ENCODE peak calls at places on chromosomes 2 and 18, in five cellular contexts. One of them, this sample, is unnamed.

GRCh38 chr2:67032091-67032490 is 365.0 kb upstream of the ETAA1 start:
- DNase-seq in choroid plexus epithelial cell: peak
- DNase-seq in transverse colon: no peak
- DNase-seq in K562: no peak
- DNase-seq in NB4: no peak
- DNase-seq in this sample: no peak

GRCh38 chr2:42974697-42975357 is 182.4 kb upstream of the HAAO start:
- DNase-seq in choroid plexus epithelial cell: peak
- DNase-seq in transverse colon: peak
- DNase-seq in NB4: peak
- DNase-seq in K562: peak
- DNase-seq in this sample: peak

GRCh38 chr2:166067204-166067603 is 60.6 kb downstream of the SCN1A start:
- DNase-seq in NB4: no peak
- DNase-seq in choroid plexus epithelial cell: no peak
- DNase-seq in transverse colon: no peak
- DNase-seq in K562: no peak
- DNase-seq in this sample: no peak

GRCh38 chr18:13550446-13551304 is 175.7 kb downstream of the FAM210A start:
- DNase-seq in transverse colon: no peak
- DNase-seq in K562: no peak
- DNase-seq in NB4: no peak
- DNase-seq in choroid plexus epithelial cell: no peak
- DNase-seq in this sample: no peak

GRCh38 chr2:8154270-8154669 is 527.6 kb upstream of the ID2 start:
- DNase-seq in choroid plexus epithelial cell: no peak
- DNase-seq in NB4: peak
- DNase-seq in transverse colon: no peak
- DNase-seq in K562: no peak
- DNase-seq in this sample: no peak

GRCh38 chr18:14947482-14948162 is 199.7 kb downstream of the ANKRD30B start:
- DNase-seq in NB4: no peak
- DNase-seq in choroid plexus epithelial cell: no peak
- DNase-seq in transverse colon: no peak
- DNase-seq in K562: no peak
- DNase-seq in this sample: no peak

GRCh38 chr2:140528982-140529381 is 1601.8 kb downstream of the LRP1B start:
- DNase-seq in NB4: no peak
- DNase-seq in choroid plexus epithelial cell: peak
- DNase-seq in transverse colon: no peak
- DNase-seq in K562: no peak
- DNase-seq in this sample: no peak

GRCh38 chr2:171762879-171763573 is 75.8 kb downstream of the DYNC1I2 start:
- DNase-seq in NB4: peak
- DNase-seq in transverse colon: no peak
- DNase-seq in K562: no peak
- DNase-seq in choroid plexus epithelial cell: peak
- DNase-seq in this sample: no peak

GRCh38 chr18:80119111-80119510 is 10.0 kb downstream of the ADNP2 start:
- DNase-seq in NB4: no peak
- DNase-seq in transverse colon: no peak
- DNase-seq in choroid plexus epithelial cell: no peak
- DNase-seq in K562: no peak
- DNase-seq in this sample: no peak

GRCh38 chr2:176637134-176637496 is 367.9 kb downstream of the MTX2 start:
- DNase-seq in K562: no peak
- DNase-seq in NB4: no peak
- DNase-seq in choroid plexus epithelial cell: no peak
- DNase-seq in transverse colon: no peak
- DNase-seq in this sample: peak

GRCh38 chr2:124874226-124874625 is 849.1 kb downstream of the CNTNAP5 start:
- DNase-seq in transverse colon: no peak
- DNase-seq in NB4: no peak
- DNase-seq in choroid plexus epithelial cell: no peak
- DNase-seq in K562: no peak
- DNase-seq in this sample: no peak

GRCh38 chr2:16317211-16317830 is 348.3 kb downstream of the CYRIA start:
- DNase-seq in transverse colon: no peak
- DNase-seq in K562: no peak
- DNase-seq in choroid plexus epithelial cell: no peak
- DNase-seq in NB4: no peak
- DNase-seq in this sample: no peak

GRCh38 chr2:97982621-97983020 is 13.1 kb downstream of the TMEM131 start:
- DNase-seq in transverse colon: no peak
- DNase-seq in K562: no peak
- DNase-seq in choroid plexus epithelial cell: no peak
- DNase-seq in NB4: no peak
- DNase-seq in this sample: no peak

GRCh38 chr2:230657906-230658305 is 54.7 kb upstream of the CAB39 start:
- DNase-seq in transverse colon: no peak
- DNase-seq in choroid plexus epithelial cell: no peak
- DNase-seq in K562: no peak
- DNase-seq in NB4: no peak
- DNase-seq in this sample: no peak

GRCh38 chr2:3290655-3291054 is 87.0 kb downstream of the EIPR1 start:
- DNase-seq in K562: no peak
- DNase-seq in transverse colon: no peak
- DNase-seq in choroid plexus epithelial cell: no peak
- DNase-seq in NB4: no peak
- DNase-seq in this sample: no peak

GRCh38 chr2:71892896-71893295 is 254.8 kb downstream of the CYP26B1 start:
- DNase-seq in choroid plexus epithelial cell: no peak
- DNase-seq in NB4: no peak
- DNase-seq in K562: no peak
- DNase-seq in transverse colon: no peak
- DNase-seq in this sample: no peak

GRCh38 chr18:29892960-29893558 is 1149.5 kb downstream of the DSC3 start:
- DNase-seq in K562: peak
- DNase-seq in NB4: peak
- DNase-seq in transverse colon: no peak
- DNase-seq in choroid plexus epithelial cell: peak
- DNase-seq in this sample: peak

GRCh38 chr2:15965564-15966019 is 25.2 kb downstream of the MYCN start:
- DNase-seq in K562: no peak
- DNase-seq in transverse colon: no peak
- DNase-seq in NB4: no peak
- DNase-seq in choroid plexus epithelial cell: no peak
- DNase-seq in this sample: no peak

GRCh38 chr2:68900496-68901198 is 29.4 kb upstream of the BMP10 start:
- DNase-seq in choroid plexus epithelial cell: peak
- DNase-seq in NB4: peak
- DNase-seq in transverse colon: no peak
- DNase-seq in K562: no peak
- DNase-seq in this sample: peak

GRCh38 chr2:16717477-16717876 is 51.8 kb upstream of the CYRIA start:
- DNase-seq in NB4: peak
- DNase-seq in transverse colon: no peak
- DNase-seq in K562: no peak
- DNase-seq in choroid plexus epithelial cell: no peak
- DNase-seq in this sample: no peak

GRCh38 chr2:225494100-225494459 is 94.6 kb downstream of the NYAP2 start:
- DNase-seq in choroid plexus epithelial cell: no peak
- DNase-seq in K562: no peak
- DNase-seq in NB4: no peak
- DNase-seq in transverse colon: no peak
- DNase-seq in this sample: no peak

GRCh38 chr2:219836647-219837177 is 209.3 kb downstream of the SLC4A3 start:
- DNase-seq in transverse colon: no peak
- DNase-seq in choroid plexus epithelial cell: peak
- DNase-seq in NB4: peak
- DNase-seq in K562: no peak
- DNase-seq in this sample: peak

GRCh38 chr2:217231212-217231611 is 371.3 kb upstream of the TNP1 start:
- DNase-seq in transverse colon: no peak
- DNase-seq in choroid plexus epithelial cell: peak
- DNase-seq in NB4: no peak
- DNase-seq in K562: no peak
- DNase-seq in this sample: no peak

GRCh38 chr2:182499706-182500470 is 73.1 kb upstream of the PDE1A start:
- DNase-seq in K562: no peak
- DNase-seq in transverse colon: no peak
- DNase-seq in choroid plexus epithelial cell: peak
- DNase-seq in NB4: no peak
- DNase-seq in this sample: no peak

GRCh38 chr2:150425121-150425559 is 62.3 kb downstream of the RND3 start:
- DNase-seq in transverse colon: no peak
- DNase-seq in choroid plexus epithelial cell: no peak
- DNase-seq in K562: no peak
- DNase-seq in NB4: no peak
- DNase-seq in this sample: no peak

GRCh38 chr2:198188982-198189381 is 384.6 kb downstream of the PLCL1 start:
- DNase-seq in transverse colon: no peak
- DNase-seq in NB4: peak
- DNase-seq in K562: no peak
- DNase-seq in choroid plexus epithelial cell: no peak
- DNase-seq in this sample: no peak

GRCh38 chr2:6423944-6424343 is 441.8 kb downstream of the CMPK2 start:
- DNase-seq in K562: no peak
- DNase-seq in transverse colon: no peak
- DNase-seq in NB4: peak
- DNase-seq in choroid plexus epithelial cell: peak
- DNase-seq in this sample: peak

GRCh38 chr18:69969491-69969890 is 21.8 kb upstream of the CD226 start:
- DNase-seq in NB4: peak
- DNase-seq in K562: no peak
- DNase-seq in choroid plexus epithelial cell: peak
- DNase-seq in transverse colon: no peak
- DNase-seq in this sample: no peak

GRCh38 chr2:219496781-219497494 is 1.8 kb upstream of the GMPPA start:
- DNase-seq in K562: no peak
- DNase-seq in NB4: no peak
- DNase-seq in transverse colon: peak
- DNase-seq in choroid plexus epithelial cell: peak
- DNase-seq in this sample: no peak

GRCh38 chr2:169584005-169584877 is at the start of gene PPIG:
- DNase-seq in transverse colon: peak
- DNase-seq in K562: peak
- DNase-seq in NB4: peak
- DNase-seq in choroid plexus epithelial cell: peak
- DNase-seq in this sample: peak

GRCh38 chr18:40938615-40939014 is 1016.4 kb upstream of the PIK3C3 start:
- DNase-seq in NB4: no peak
- DNase-seq in K562: no peak
- DNase-seq in choroid plexus epithelial cell: no peak
- DNase-seq in transverse colon: no peak
- DNase-seq in this sample: no peak

GRCh38 chr2:46857871-46858696 is 57.5 kb downstream of the MCFD2 start:
- DNase-seq in choroid plexus epithelial cell: peak
- DNase-seq in transverse colon: no peak
- DNase-seq in NB4: no peak
- DNase-seq in K562: peak
- DNase-seq in this sample: no peak

GRCh38 chr2:203936535-203936934 is at the start of gene ICOS:
- DNase-seq in K562: no peak
- DNase-seq in transverse colon: no peak
- DNase-seq in NB4: no peak
- DNase-seq in choroid plexus epithelial cell: no peak
- DNase-seq in this sample: no peak

GRCh38 chr2:66828876-66829275 is 394.0 kb downstream of the MEIS1 start:
- DNase-seq in transverse colon: no peak
- DNase-seq in K562: no peak
- DNase-seq in choroid plexus epithelial cell: no peak
- DNase-seq in NB4: no peak
- DNase-seq in this sample: no peak

GRCh38 chr18:48531082-48531403 is 7.8 kb upstream of the CTIF start:
- DNase-seq in transverse colon: no peak
- DNase-seq in NB4: no peak
- DNase-seq in K562: no peak
- DNase-seq in choroid plexus epithelial cell: no peak
- DNase-seq in this sample: no peak

GRCh38 chr2:173402405-173402974 is 47.8 kb downstream of the CDCA7 start:
- DNase-seq in choroid plexus epithelial cell: peak
- DNase-seq in transverse colon: peak
- DNase-seq in NB4: peak
- DNase-seq in K562: peak
- DNase-seq in this sample: peak
- TF ChIP-seq CTCF in choroid plexus epithelial cell: peak
- TF ChIP-seq CTCF in transverse colon: peak
- TF ChIP-seq CTCF in NB4: peak
- TF ChIP-seq CTCF in K562: peak
- TF ChIP-seq CTCF in this sample: peak

DNA sequence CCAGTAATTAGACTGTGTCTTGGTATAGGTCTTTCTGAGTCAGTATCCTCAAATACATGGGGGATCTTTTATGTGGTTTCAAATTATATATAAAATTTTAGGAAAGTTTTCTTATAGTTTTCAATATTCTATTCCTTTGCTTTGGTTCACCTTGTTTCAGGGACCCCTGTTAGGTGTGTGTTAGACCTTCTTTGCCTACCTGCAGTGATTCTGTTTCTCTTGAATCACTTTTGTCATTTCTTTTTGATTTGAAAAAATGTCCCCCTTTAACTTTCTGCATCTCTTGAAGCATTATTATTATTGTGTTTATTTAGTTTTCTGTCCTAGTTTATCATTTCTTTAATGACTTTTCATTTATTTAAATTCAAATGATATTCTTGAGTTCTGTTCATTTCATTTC is 98.7 kb downstream of the FHOD3 start:
- DNase-seq in choroid plexus epithelial cell: peak
- DNase-seq in NB4: no peak
- DNase-seq in K562: no peak
- DNase-seq in transverse colon: no peak
- DNase-seq in this sample: no peak
- H3K4me3 ChIP-seq in choroid plexus epithelial cell: no peak
- H3K4me3 ChIP-seq in NB4: no peak
- H3K4me3 ChIP-seq in K562: no peak
- H3K4me3 ChIP-seq in transverse colon: no peak
- H3K4me3 ChIP-seq in this sample: no peak

GRCh38 chr18:12307251-12307736 is 747 bp upstream of the TUBB6 start:
- DNase-seq in NB4: peak
- DNase-seq in transverse colon: peak
- DNase-seq in choroid plexus epithelial cell: peak
- DNase-seq in K562: no peak
- DNase-seq in this sample: no peak
- TF ChIP-seq CTCF in NB4: no peak
- TF ChIP-seq CTCF in transverse colon: no peak
- TF ChIP-seq CTCF in choroid plexus epithelial cell: peak
- TF ChIP-seq CTCF in K562: no peak
- TF ChIP-seq CTCF in this sample: no peak

DNA sequence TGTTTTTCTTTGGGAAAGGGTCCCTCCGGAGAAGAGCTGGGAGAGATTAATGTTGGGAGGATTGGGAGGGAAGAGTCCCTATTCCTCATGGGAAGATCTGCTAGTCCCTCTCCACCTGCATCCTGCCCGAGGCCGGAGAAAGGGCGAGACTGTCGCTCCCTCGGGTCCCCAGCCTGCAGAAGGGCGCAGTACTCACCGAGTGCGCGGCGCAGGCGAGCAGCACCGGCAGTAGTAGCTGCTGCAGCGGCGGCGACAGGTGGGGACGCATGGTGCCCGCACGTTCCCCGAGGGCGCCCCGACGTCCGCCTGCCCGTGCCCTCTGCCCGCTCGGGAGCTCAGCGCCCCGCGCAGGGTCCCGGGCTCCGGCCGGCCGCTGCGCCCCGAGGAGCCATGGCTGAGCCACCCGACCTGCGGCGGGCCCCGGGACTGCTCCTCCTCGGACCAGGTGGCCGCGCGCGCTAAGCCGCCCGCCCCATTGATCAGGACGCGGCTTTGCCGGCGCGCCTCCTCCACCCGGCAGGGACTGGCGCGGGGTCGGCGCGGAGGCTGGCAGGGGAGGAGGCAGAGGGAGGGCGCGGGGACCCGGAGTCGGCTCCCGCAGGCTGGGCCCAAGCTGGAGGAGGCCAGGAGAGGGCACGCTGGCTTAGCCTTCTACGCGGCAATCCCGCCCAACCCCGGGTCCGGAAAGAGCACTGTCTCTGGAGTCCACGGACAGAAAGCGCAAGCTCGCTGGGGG is at the start of gene SCTR:
- DNase-seq in choroid plexus epithelial cell: no peak
- DNase-seq in K562: no peak
- DNase-seq in NB4: no peak
- DNase-seq in transverse colon: no peak
- DNase-seq in this sample: no peak
- H3K4me3 ChIP-seq in choroid plexus epithelial cell: no peak
- H3K4me3 ChIP-seq in K562: no peak
- H3K4me3 ChIP-seq in NB4: no peak
- H3K4me3 ChIP-seq in transverse colon: no peak
- H3K4me3 ChIP-seq in this sample: no peak

This sample was measured in GM12865.